ENCODE peak calls at places on chromosomes 12 and 14, in seven cellular contexts. K is heart left ventricle; G is SW 1271; J is activated CD4-positive, alpha-beta T cell treated with anti-CD3 and anti-CD28 coated beads, Interleukin-2, amount 50 U/mL, for 48 hours; P is foreskin fibroblast; D is islet precursor cell; X is RWPE1. A is an unnamed sample.
A peak's percentile ranks its signal among the peaks of the same experiment; 100 is the strongest.

GRCh38 chr14:33460119-33460518 is 490.8 kb downstream of the EGLN3 start:
- DNase-seq in K (no peak), G (no peak), J (no peak), P (no peak), D (no peak), X (no peak), A (no peak)

GRCh38 chr12:132872975-132873421 is 14.4 kb downstream of the CHFR start:
- DNase-seq in K (no peak), G (no peak), J (peak; percentile 27), P (no peak), D (no peak), X (no peak), A (no peak)

GRCh38 chr14:33876274-33876673 is 74.6 kb downstream of the EGLN3 start:
- DNase-seq in K (no peak), G (no peak), J (no peak), P (no peak), D (no peak), X (no peak), A (no peak)

GRCh38 chr12:64595863-64596793 is 14.2 kb upstream of the RASSF3 start:
- DNase-seq in K (no peak), G (no peak), J (no peak), P (no peak), D (peak; percentile 67), X (no peak), A (no peak)

GRCh38 chr12:24909667-24910066 is 39.2 kb downstream of the BCAT1 start:
- DNase-seq in K (peak; percentile 20), G (no peak), J (no peak), P (peak; percentile 93), D (peak; percentile 70), X (no peak), A (no peak)

GRCh38 chr12:6696690-6697583 is 3.7 kb downstream of the PIANP start:
- DNase-seq in K (no peak), G (no peak), J (no peak), P (no peak), D (no peak), X (no peak), A (no peak)

GRCh38 chr12:56601503-56601902 is 28.6 kb downstream of the BAZ2A start:
- DNase-seq in K (peak; percentile 30), G (no peak), J (peak; percentile 37), P (no peak), D (peak; percentile 74), X (no peak), A (no peak)

GRCh38 chr12:18747960-18748359 is 10.0 kb downstream of the CAPZA3 start:
- DNase-seq in K (no peak), G (peak; percentile 30), J (no peak), P (peak; percentile 85), D (peak; percentile 87), X (peak; percentile 2), A (peak; percentile 49)

GRCh38 chr12:27506645-27507189 is 17.3 kb upstream of the PPFIBP1 start:
- DNase-seq in K (peak; percentile 48), G (no peak), J (no peak), P (no peak), D (no peak), X (no peak), A (no peak)

GRCh38 chr14:37590096-37590809 is 4.8 kb downstream of the FOXA1 start:
- DNase-seq in K (no peak), G (no peak), J (no peak), P (no peak), D (no peak), X (no peak), A (no peak)

GRCh38 chr12:97308576-97309198 is 153.9 kb upstream of the RMST start:
- DNase-seq in K (no peak), G (no peak), J (no peak), P (peak; percentile 58), D (no peak), X (peak; percentile 14), A (peak; percentile 37)

GRCh38 chr12:32125455-32126084 is 18.9 kb downstream of the BICD1 start:
- DNase-seq in K (no peak), G (peak; percentile 16), J (no peak), P (peak; percentile 55), D (no peak), X (no peak), A (peak; percentile 51)

GRCh38 chr12:131105736-131106356 is 152.1 kb downstream of the ADGRD1 start:
- DNase-seq in K (no peak), G (no peak), J (peak; percentile 78), P (no peak), D (peak; percentile 52), X (no peak), A (no peak)

GRCh38 chr12:40947812-40948211 is 240.3 kb upstream of the PDZRN4 start:
- DNase-seq in K (no peak), G (no peak), J (no peak), P (no peak), D (no peak), X (no peak), A (no peak)

GRCh38 chr14:67749341-67750110 is 47.8 kb downstream of the RDH12 start:
- DNase-seq in K (no peak), G (no peak), J (no peak), P (no peak), D (no peak), X (no peak), A (no peak)

GRCh38 chr14:27739657-27740156 is 1026.9 kb upstream of the FOXG1 start:
- DNase-seq in K (no peak), G (no peak), J (no peak), P (no peak), D (no peak), X (no peak), A (no peak)

GRCh38 chr14:97458302-97459137 is 661.3 kb downstream of the VRK1 start:
- DNase-seq in K (peak; percentile 8), G (no peak), J (peak; percentile 87), P (no peak), D (peak; percentile 64), X (no peak), A (no peak)

GRCh38 chr12:1054103-1054838 is 63.2 kb downstream of the ERC1 start:
- DNase-seq in K (peak; percentile 10), G (no peak), J (no peak), P (no peak), D (peak; percentile 70), X (no peak), A (no peak)

GRCh38 chr12:7026854-7027253 is 8.6 kb upstream of the LPCAT3 start:
- DNase-seq in K (no peak), G (no peak), J (no peak), P (no peak), D (no peak), X (no peak), A (no peak)

GRCh38 chr12:49540229-49541139 is 1.7 kb downstream of the KCNH3 start:
- DNase-seq in K (no peak), G (no peak), J (no peak), P (no peak), D (peak; percentile 81), X (peak; percentile 72), A (peak; percentile 64)

GRCh38 chr14:33857650-33858049 is 93.2 kb downstream of the EGLN3 start:
- DNase-seq in K (no peak), G (no peak), J (no peak), P (no peak), D (no peak), X (no peak), A (no peak)

GRCh38 chr12:77064891-77065360 is 443 bp downstream of the E2F7 start:
- DNase-seq in K (no peak), G (no peak), J (peak; percentile 34), P (no peak), D (no peak), X (peak; percentile 52), A (no peak)

GRCh38 chr12:48815281-48816110 is 2.8 kb upstream of the CACNB3 start:
- DNase-seq in K (peak; percentile 79), G (peak; percentile 49), J (peak; percentile 71), P (peak; percentile 92), D (peak; percentile 95), X (peak; percentile 80), A (peak; percentile 77)

GRCh38 chr12:91817512-91817911 is 328.1 kb downstream of the BTG1 start:
- DNase-seq in K (no peak), G (no peak), J (no peak), P (peak; percentile 13), D (no peak), X (no peak), A (peak; percentile 39)

GRCh38 chr12:49200882-49201594 is 12.2 kb upstream of the TUBA1A start:
- DNase-seq in K (no peak), G (no peak), J (no peak), P (peak; percentile 86), D (no peak), X (peak; percentile 55), A (peak; percentile 78)

GRCh38 chr12:121711925-121712461 is 559 bp upstream of the TMEM120B start:
- DNase-seq in K (peak; percentile 61), G (no peak), J (peak; percentile 15), P (no peak), D (peak; percentile 68), X (no peak), A (no peak)

GRCh38 chr14:69317780-69318179 is 57.8 kb downstream of the GALNT16 start:
- DNase-seq in K (no peak), G (no peak), J (no peak), P (no peak), D (no peak), X (no peak), A (no peak)

GRCh38 chr12:6620137-6620884 is 13.1 kb upstream of the CHD4 start:
- DNase-seq in K (no peak), G (no peak), J (peak; percentile 66), P (peak; percentile 76), D (peak; percentile 95), X (no peak), A (no peak)

GRCh38 chr14:68137704-68138619 is 318.4 kb downstream of the RAD51B start:
- DNase-seq in K (peak; percentile 26), G (peak; percentile 97), J (peak; percentile 9), P (peak; percentile 96), D (peak; percentile 99), X (peak; percentile 89), A (peak; percentile 92)

GRCh38 chr14:73188501-73188903 is 48.8 kb upstream of the PAPLN start:
- DNase-seq in K (no peak), G (no peak), J (no peak), P (peak; percentile 85), D (no peak), X (peak; percentile 8), A (peak; percentile 64)

GRCh38 chr12:42854208-42854607 is 264.7 kb upstream of the PRICKLE1 start:
- DNase-seq in K (no peak), G (no peak), J (no peak), P (peak; percentile 31), D (no peak), X (no peak), A (no peak)

GRCh38 chr12:32467959-32468863 is 68.9 kb downstream of the FGD4 start:
- DNase-seq in K (no peak), G (no peak), J (no peak), P (peak; percentile 37), D (no peak), X (no peak), A (no peak)

GRCh38 chr14:99853206-99853605 is 60.0 kb downstream of the EML1 start:
- DNase-seq in K (peak; percentile 18), G (no peak), J (no peak), P (peak; percentile 15), D (no peak), X (no peak), A (no peak)

GRCh38 chr12:49890096-49890461 is 13.6 kb downstream of the FAIM2 start:
- DNase-seq in K (no peak), G (no peak), J (no peak), P (no peak), D (no peak), X (no peak), A (no peak)

A was measured in PC-9.